ENCODE peak calls at places on chromosome 5, in four cellular contexts. T is HepG2, C is K562, D is GM12878. U is an unnamed sample.

GRCh38 chr5:68176802-68177479 is 38.6 kb upstream of the PIK3R1 start:
- DNase-seq in T (no peak), C (no peak), D (no peak), U (no peak)

GRCh38 chr5:21680661-21681060 is 1172.5 kb downstream of the CDH12 start:
- DNase-seq in D (no peak), T (no peak), C (no peak), U (no peak)

GRCh38 chr5:57009811-57010210 is 57.9 kb upstream of the MIER3 start:
- DNase-seq in D (no peak), T (no peak), C (no peak), U (no peak)

GRCh38 chr5:61159070-61159469 is 3.2 kb downstream of the SMIM15 start:
- DNase-seq in D (no peak), T (no peak), C (no peak), U (no peak)

GRCh38 chr5:129014185-129014584 is 48.9 kb downstream of the SLC27A6 start:
- DNase-seq in T (no peak), D (no peak), C (no peak), U (no peak)

GRCh38 chr5:140966293-140967225 is at the start of gene PCDHAC2:
- DNase-seq in D (no peak), T (no peak), C (no peak), U (peak; percentile 62)

GRCh38 chr5:17132444-17133083 is 84.9 kb upstream of the BASP1 start:
- DNase-seq in D (no peak), C (peak; percentile 49), T (no peak), U (peak; percentile 67)

GRCh38 chr5:134003064-134003956 is 1.5 kb downstream of the VDAC1 start:
- DNase-seq in C (peak; percentile 37), T (no peak), D (no peak), U (no peak)

GRCh38 chr5:139391570-139392323 is 2.0 kb upstream of the MZB1 start:
- DNase-seq in D (no peak), T (no peak), C (no peak), U (no peak)

GRCh38 chr5:56818409-56819026 is 3.2 kb downstream of the MAP3K1 start:
- DNase-seq in D (no peak), T (no peak), C (no peak), U (peak; percentile 73)

GRCh38 chr5:118095100-118095499 is 893.2 kb downstream of the DTWD2 start:
- DNase-seq in D (no peak), T (no peak), C (no peak), U (no peak)

GRCh38 chr5:135660826-135661555 is 82.2 kb upstream of the CXCL14 start:
- DNase-seq in D (no peak), T (no peak), C (no peak), U (no peak)

DNA sequence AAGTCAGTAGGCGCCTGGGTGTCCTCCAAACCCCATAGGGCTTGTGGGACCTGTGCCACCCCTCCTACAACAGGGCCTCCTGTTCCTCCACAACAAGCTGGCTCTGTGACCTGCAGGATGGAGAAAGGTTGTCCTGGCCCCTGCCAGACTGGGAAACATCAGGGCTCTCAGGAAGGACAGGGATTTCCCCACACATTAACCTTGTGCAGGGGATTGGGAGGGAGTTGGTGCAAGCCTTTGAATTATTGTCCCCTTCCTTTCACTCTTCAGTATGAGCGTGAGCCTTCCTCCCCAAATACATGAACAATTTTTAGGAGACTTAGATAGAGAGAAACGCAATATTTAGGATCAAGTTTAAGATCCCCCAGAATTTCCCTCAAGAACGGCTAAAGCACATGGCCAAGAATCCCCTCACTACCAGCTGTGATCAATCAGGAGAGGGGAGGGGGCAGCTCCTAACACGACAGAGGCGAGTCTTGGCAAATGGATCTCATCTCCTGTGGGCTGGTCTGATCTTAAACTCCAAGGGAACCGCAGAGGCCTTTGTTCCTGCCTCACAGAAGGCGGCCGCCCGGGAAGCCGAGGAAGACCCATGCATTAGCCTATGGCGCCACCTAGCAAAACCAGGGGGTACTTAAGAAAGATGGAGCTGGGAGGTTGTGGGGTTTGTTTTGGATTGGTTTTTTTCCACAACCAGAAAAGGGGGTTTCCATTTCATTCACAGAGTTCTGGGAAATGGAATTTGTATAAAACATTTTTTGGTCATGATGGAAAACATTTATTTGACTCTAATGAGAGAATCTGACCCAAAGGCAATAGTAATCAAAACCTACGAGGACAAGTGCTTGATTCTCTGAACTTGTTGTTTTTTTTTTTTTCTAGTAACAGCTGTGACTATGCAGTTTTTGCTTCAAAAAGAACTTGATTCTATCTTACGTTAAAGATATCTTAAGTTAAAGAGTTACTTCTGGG is 36.1 kb upstream of the OSMR start:
- DNase-seq in D (no peak), T (peak; percentile 68), C (peak; percentile 83), U (peak; percentile 87)
- H3K9ac ChIP-seq in D (no peak overlapping the region), T (no peak overlapping the region), C (no peak overlapping the region), U (no peak overlapping the region)

GRCh38 chr5:66891184-66891925 is 295.2 kb downstream of the MAST4 start:
- DNase-seq in T (no peak), C (no peak), D (no peak), U (peak; percentile 16)
- TF ChIP-seq MYC in T (no peak), C (no peak), D (no peak), U (no peak)

DNA sequence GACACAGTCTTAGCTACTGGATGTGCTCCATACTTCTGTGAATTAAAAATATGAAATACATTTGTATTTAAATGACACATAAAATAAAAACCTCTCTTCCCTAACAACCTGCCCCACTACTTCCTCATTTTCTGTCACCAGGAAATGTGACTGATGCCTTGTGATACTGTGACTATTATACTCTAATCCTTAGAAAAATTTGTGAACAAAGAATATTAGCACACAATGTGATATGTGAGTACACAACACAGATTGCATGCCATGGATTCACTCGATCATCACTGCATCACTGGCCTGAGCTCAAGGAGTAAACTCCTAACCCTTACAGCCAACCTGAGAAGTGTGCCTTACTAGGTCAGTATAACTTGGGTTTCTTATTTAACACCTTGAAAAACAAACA is 281.0 kb downstream of the EFNA5 start:
- DNase-seq in D (no peak), C (no peak), T (no peak), U (peak; percentile 53)
- H3K9ac ChIP-seq in D (peak overlapping the region; percentile 30), C (no peak overlapping the region), T (no peak overlapping the region), U (peak overlapping the region; percentile 29)

GRCh38 chr5:168530751-168531150 is 1.6 kb downstream of the FBLL1 start:
- DNase-seq in D (no peak), C (no peak), T (no peak), U (no peak)
- TF ChIP-seq MYC in D (no peak), C (no peak), T (no peak), U (no peak)

GRCh38 chr5:159033351-159033657 is 66.4 kb downstream of the EBF1 start:
- DNase-seq in T (no peak), C (no peak), D (no peak), U (peak; percentile 56)

GRCh38 chr5:159031513-159031912 is 68.2 kb downstream of the EBF1 start:
- DNase-seq in T (no peak), D (no peak), C (no peak), U (no peak)

GRCh38 chr5:159031915-159032314 is 67.8 kb downstream of the EBF1 start:
- DNase-seq in D (no peak), T (no peak), C (no peak), U (no peak)

GRCh38 chr5:159032656-159033350 is 66.9 kb downstream of the EBF1 start:
- DNase-seq in D (no peak), C (no peak), T (no peak), U (no peak)

DNA sequence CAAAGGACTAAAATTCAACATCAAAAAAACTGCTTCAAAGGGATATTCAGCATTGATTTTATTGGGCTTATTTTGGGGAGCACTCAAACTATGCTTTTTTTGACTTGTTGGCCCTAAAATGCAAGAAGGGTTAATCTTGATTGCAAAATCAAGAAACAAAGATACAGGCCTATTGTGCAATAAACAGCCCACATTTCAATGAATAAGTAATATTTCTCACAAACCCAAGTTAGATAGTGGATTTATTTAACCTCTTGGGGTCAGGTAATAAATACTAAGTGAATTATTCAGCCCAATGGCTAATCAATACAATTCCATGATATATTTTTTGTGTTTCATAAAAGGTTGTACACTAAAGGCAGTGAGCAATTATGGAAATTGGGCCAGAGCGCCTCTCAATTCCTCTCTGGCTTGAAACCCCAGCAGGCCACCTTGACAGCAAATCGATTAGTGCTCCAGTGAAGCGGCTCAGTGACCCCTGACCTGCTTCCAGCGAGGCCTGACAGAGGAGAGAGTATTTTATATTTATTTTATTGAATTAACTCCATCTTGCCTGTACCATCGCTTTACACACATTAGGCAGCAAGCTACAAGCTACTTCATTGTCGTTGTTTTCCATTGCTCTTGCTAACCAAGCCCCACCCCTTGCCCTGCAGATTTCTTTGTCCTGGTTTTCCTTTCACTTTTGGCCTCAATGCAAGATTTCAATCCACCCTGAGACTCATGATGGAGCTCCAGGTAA is 65.5 kb downstream of the EBF1 start:
- DNase-seq in C (no peak), D (no peak), T (no peak), U (no peak)
- H3K9ac ChIP-seq in C (no peak overlapping the region), D (peak overlapping the region; percentile 21), T (no peak overlapping the region), U (no peak overlapping the region)

DNA sequence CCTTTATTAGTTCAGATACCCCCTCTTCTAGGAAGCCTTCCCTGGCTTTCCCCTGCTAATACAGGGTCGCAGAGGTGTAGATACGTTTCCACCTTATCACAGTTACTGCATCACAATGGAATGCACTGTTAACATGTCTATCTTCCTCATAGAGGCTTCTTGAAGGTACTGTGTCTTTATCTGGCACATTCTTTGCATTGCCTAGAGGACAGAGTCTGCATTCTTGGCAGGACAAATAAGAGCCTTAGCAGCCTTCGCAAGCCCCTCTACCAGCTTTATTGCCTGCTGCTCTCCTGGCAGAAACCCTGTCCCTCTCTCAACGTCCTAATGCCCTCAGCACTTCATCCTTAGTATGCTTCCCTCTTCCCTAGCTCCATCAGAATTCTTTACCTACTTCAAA is 31.6 kb downstream of the SLC1A3 start:
- DNase-seq in D (no peak), C (no peak), T (no peak), U (no peak)
- TF ChIP-seq MYC in D (no peak), C (no peak), T (no peak), U (no peak)